ENCODE peak calls at places on chromosomes 4 and X, in eight cellular contexts. K is MM.1S, F is HepG2, C is neural progenitor cell, M is IMR-90, N is fibroblast of lung, O is DND-41, A is OCI-LY7. S is an unnamed sample.

GRCh38 chr4:169773889-169774288 is 16.1 kb upstream of the HPF1 start:
- DNase-seq in M (no peak), O (no peak), C (no peak), F (no peak), A (no peak), K (no peak), N (no peak), S (no peak)

GRCh38 chrX:151743651-151744470 is 9.3 kb downstream of the CNGA2 start:
- DNase-seq in F (no peak), M (no peak), O (no peak), K (no peak), C (no peak), A (no peak), N (no peak), S (no peak)

GRCh38 chr4:1608821-1609500 is 75.2 kb downstream of the FAM53A start:
- DNase-seq in F (no peak), O (no peak), K (no peak), C (no peak), N (no peak), A (no peak), M (no peak), S (no peak)

GRCh38 chr4:68433582-68433981 is 13.7 kb upstream of the TMPRSS11E start:
- DNase-seq in N (no peak), O (no peak), A (no peak), K (no peak), F (no peak), C (no peak), M (no peak), S (no peak)

GRCh38 chr4:185797596-185797995 is 14.4 kb downstream of the SORBS2 start:
- DNase-seq in K (no peak), C (no peak), F (no peak), M (no peak), O (no peak), A (no peak), N (no peak), S (no peak)

GRCh38 chr4:161148051-161148450 is 1015.7 kb downstream of the FSTL5 start:
- DNase-seq in O (no peak), F (no peak), N (no peak), A (no peak), M (no peak), C (no peak), K (no peak), S (no peak)

GRCh38 chr4:168630445-168631187 is 133.8 kb downstream of the PALLD start:
- DNase-seq in N (peak), A (no peak), C (no peak), F (no peak), K (no peak), O (no peak), M (peak), S (no peak)

GRCh38 chrX:12701625-12702024 is 89.6 kb upstream of the PRPS2 start:
- DNase-seq in F (peak), N (peak), K (peak), O (peak), A (peak), C (peak), M (peak), S (peak)

GRCh38 chr4:185305979-185306442 is 89.7 kb downstream of the LRP2BP start:
- DNase-seq in K (no peak), M (peak), O (no peak), C (peak), A (no peak), F (no peak), N (peak), S (peak)

GRCh38 chr4:118018381-118018780 is 15.9 kb upstream of the NDST3 start:
- DNase-seq in M (no peak), K (no peak), A (no peak), N (no peak), C (no peak), O (no peak), F (no peak), S (no peak)

GRCh38 chr4:79217043-79217442 is 108.8 kb downstream of the NAA11 start:
- DNase-seq in A (no peak), F (no peak), K (no peak), N (no peak), M (no peak), C (peak), O (no peak), S (peak)

GRCh38 chr4:67236793-67237192 is 308.5 kb downstream of the CENPC start:
- DNase-seq in K (no peak), O (no peak), N (no peak), M (no peak), F (no peak), A (no peak), C (no peak), S (no peak)

GRCh38 chrX:5775985-5776384 is 452.7 kb downstream of the NLGN4X start:
- DNase-seq in O (peak), M (no peak), F (no peak), A (no peak), K (no peak), C (no peak), N (no peak), S (no peak)

GRCh38 chrX:122504026-122504425 is 680.1 kb upstream of the GRIA3 start:
- DNase-seq in M (no peak), A (no peak), N (peak), O (no peak), C (no peak), F (no peak), K (no peak), S (no peak)

GRCh38 chr4:147799986-147800555 is 68.2 kb downstream of the ARHGAP10 start:
- DNase-seq in A (no peak), M (no peak), O (peak), C (peak), K (peak), N (peak), F (no peak), S (no peak)

GRCh38 chr4:103361926-103362325 is 163.8 kb upstream of the CENPE start:
- DNase-seq in N (no peak), F (no peak), O (no peak), C (no peak), A (no peak), K (no peak), M (no peak), S (no peak)

GRCh38 chrX:25599061-25599460 is 539.1 kb upstream of the MAGEB18 start:
- DNase-seq in A (no peak), C (no peak), M (no peak), F (no peak), O (no peak), N (peak), K (no peak), S (no peak)

GRCh38 chr4:4327652-4328121 is 37.6 kb downstream of the ZBTB49 start:
- DNase-seq in A (no peak), F (peak), N (no peak), O (no peak), C (peak), M (no peak), K (no peak), S (peak)

GRCh38 chr4:75742451-75742850 is 18.1 kb downstream of the USO1 start:
- DNase-seq in N (no peak), C (no peak), O (no peak), A (no peak), K (no peak), F (no peak), M (no peak), S (no peak)

GRCh38 chrX:19852014-19853005 is 35.1 kb downstream of the SH3KBP1 start:
- DNase-seq in O (no peak), K (no peak), C (no peak), F (peak), A (no peak), M (peak), N (peak), S (no peak)

GRCh38 chr4:83454626-83455025 is 997 bp downstream of the HELQ start:
- DNase-seq in C (peak), A (no peak), O (no peak), M (peak), N (peak), F (no peak), K (no peak), S (no peak)

GRCh38 chr4:7887415-7887814 is 52.2 kb downstream of the AFAP1 start:
- DNase-seq in F (no peak), C (no peak), N (no peak), A (no peak), K (no peak), O (no peak), M (no peak), S (no peak)

GRCh38 chrX:150199181-150199580 is 163.9 kb upstream of the MAMLD1 start:
- DNase-seq in O (no peak), C (no peak), N (no peak), K (no peak), M (no peak), A (no peak), F (no peak), S (no peak)

GRCh38 chr4:173288296-173288695 is 45.9 kb downstream of the HMGB2 start:
- DNase-seq in F (peak), C (peak), A (peak), M (peak), N (peak), K (peak), O (peak), S (peak)

GRCh38 chrX:37434362-37434761 is 85.2 kb downstream of the PRRG1 start:
- DNase-seq in C (no peak), A (no peak), K (no peak), O (no peak), M (no peak), N (no peak), F (no peak), S (no peak)

GRCh38 chrX:39888730-39889129 is 209.0 kb downstream of the BCOR start:
- DNase-seq in K (no peak), O (no peak), M (no peak), F (no peak), A (no peak), C (no peak), N (no peak), S (no peak)

GRCh38 chr4:20698382-20698781 is 1.9 kb upstream of the PACRGL start:
- DNase-seq in A (no peak), K (no peak), F (no peak), M (no peak), O (no peak), C (no peak), N (no peak), S (no peak)

GRCh38 chr4:164731827-164732474 is 22.0 kb upstream of the SMIM31 start:
- DNase-seq in M (peak), A (peak), N (peak), F (peak), O (peak), C (peak), K (peak), S (peak)

GRCh38 chr4:56760194-56760593 is 61.3 kb downstream of the SPINK2 start:
- DNase-seq in F (no peak), M (no peak), C (no peak), N (no peak), O (no peak), A (no peak), K (no peak), S (no peak)

GRCh38 chr4:102141855-102142254 is 203.4 kb downstream of the SLC39A8 start:
- DNase-seq in N (no peak), C (no peak), M (no peak), O (no peak), K (no peak), F (no peak), A (no peak), S (no peak)

GRCh38 chr4:78242071-78242470 is 184.9 kb downstream of the FRAS1 start:
- DNase-seq in O (no peak), C (no peak), K (no peak), M (no peak), F (no peak), N (peak), A (no peak), S (no peak)

GRCh38 chrX:123993326-123993725 is 31.8 kb downstream of the STAG2 start:
- DNase-seq in M (peak), A (no peak), C (no peak), O (no peak), F (no peak), K (no peak), N (peak), S (no peak)

GRCh38 chr4:169369634-169370033 is 98.9 kb upstream of the SH3RF1 start:
- DNase-seq in A (no peak), F (peak), K (no peak), O (no peak), M (no peak), C (no peak), N (no peak), S (peak)

GRCh38 chr4:89994176-89994873 is 99.7 kb downstream of the MMRN1 start:
- DNase-seq in K (no peak), M (no peak), F (peak), C (no peak), A (no peak), N (no peak), O (no peak), S (no peak)

GRCh38 chr4:185112104-185112503 is 31.0 kb upstream of the SLC25A4 start:
- DNase-seq in K (peak), M (peak), N (peak), A (no peak), F (peak), C (no peak), O (no peak), S (no peak)

GRCh38 chr4:54998991-54999390 is 126.4 kb downstream of the KDR start:
- DNase-seq in N (peak), A (no peak), F (no peak), K (no peak), M (peak), O (no peak), C (peak), S (peak)

GRCh38 chrX:52346462-52347165 is 22.2 kb upstream of the XAGE2 start:
- DNase-seq in O (no peak), A (no peak), N (peak), C (no peak), F (no peak), K (no peak), M (peak), S (no peak)

GRCh38 chr4:186196063-186196462 is 4.7 kb downstream of the CYP4V2 start:
- DNase-seq in F (no peak), K (no peak), C (no peak), A (no peak), N (no peak), M (no peak), O (no peak), S (no peak)

GRCh38 chrX:23786268-23786815 is 3.4 kb downstream of the SAT1 start:
- DNase-seq in A (no peak), M (no peak), O (no peak), N (no peak), C (no peak), F (no peak), K (no peak), S (no peak)

DNA sequence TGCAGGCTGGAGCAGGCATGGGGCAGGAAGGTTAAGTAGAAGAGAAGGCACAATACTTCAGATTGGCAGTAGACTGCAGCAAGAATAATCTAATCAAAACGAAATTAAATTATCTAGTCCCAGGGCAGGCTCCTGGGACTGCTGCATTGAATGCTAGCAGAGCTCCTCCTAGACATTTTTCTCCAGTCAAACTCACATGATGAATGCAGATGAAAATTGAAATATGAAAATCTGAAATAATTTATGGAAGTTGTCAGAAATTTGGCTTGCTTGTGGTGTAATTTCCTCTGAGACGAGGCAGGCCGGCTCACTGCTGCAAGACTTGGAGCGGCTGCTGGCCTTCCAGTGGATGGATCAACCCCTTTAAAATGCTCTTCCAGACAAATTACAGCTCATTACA is 78.0 kb upstream of the TMEM33 start:
- DNase-seq in K (no peak), F (no peak), N (no peak), M (no peak), O (no peak), C (no peak), A (no peak), S (no peak)
- H3K4me2 ChIP-seq in K (no peak), F (no peak), N (no peak), M (no peak), O (no peak), C (no peak), A (no peak), S (no peak)

GRCh38 chr4:132614682-132615081 is 534.4 kb upstream of the PCDH10 start:
- DNase-seq in N (peak), O (no peak), C (no peak), K (no peak), A (peak), F (no peak), M (peak), S (peak)
- TF ChIP-seq CTCF in N (no peak), O (peak), C (peak), K (peak), A (peak), F (no peak), M (peak), S (peak)

GRCh38 chrX:115957862-115958490 is 212.6 kb upstream of the AGTR2 start:
- DNase-seq in C (peak), M (no peak), N (no peak), F (peak), O (no peak), K (peak), A (no peak), S (peak)
- H3K4me2 ChIP-seq in C (no peak), M (no peak), N (no peak), F (peak), O (no peak), K (no peak), A (no peak), S (no peak)

GRCh38 chr4:17577660-17578481 is 873 bp downstream of the LAP3 start:
- DNase-seq in A (peak), C (no peak), N (peak), M (peak), F (no peak), K (peak), O (peak), S (peak)
- TF ChIP-seq CTCF in A (peak), C (no peak), N (peak), M (no peak), F (peak), K (peak), O (no peak), S (peak)

S was measured in GM23338.